ENCODE peak calls at places on chromosomes 7 and 10, in ten cellular contexts. L is CD4-positive, CD25-positive, alpha-beta regulatory T cell; S is small intestine; E is A549; H is adrenal gland; G is suprapubic skin; O is CD8-positive, alpha-beta T cell; F is CD8-positive, alpha-beta memory T cell; J is sigmoid colon; T is brain microvascular endothelial cell. R is an unnamed sample.

GRCh38 chr10:68598978-68599753 is 39.0 kb downstream of the TET1 start:
- DNase-seq in L (no peak), S (no peak), E (no peak), H (peak), G (no peak), O (no peak), F (no peak), J (peak), T (no peak), R (no peak)

GRCh38 chr10:43114031-43114742 is 24.1 kb upstream of the CSGALNACT2 start:
- DNase-seq in L (no peak), S (no peak), E (no peak), H (no peak), G (no peak), O (no peak), F (no peak), J (no peak), T (no peak), R (no peak)

GRCh38 chr10:101405006-101405405 is 51.0 kb downstream of the BTRC start:
- DNase-seq in L (no peak), S (no peak), E (no peak), H (no peak), G (no peak), O (no peak), F (no peak), J (no peak), T (no peak), R (no peak)

GRCh38 chr10:5816170-5816569 is 2.9 kb upstream of the GDI2 start:
- DNase-seq in L (no peak), S (no peak), E (no peak), H (no peak), G (no peak), O (no peak), F (no peak), J (no peak), T (no peak), R (no peak)

GRCh38 chr10:129945941-129946760 is 17.9 kb downstream of the EBF3 start:
- DNase-seq in L (no peak), S (no peak), E (no peak), H (no peak), G (peak), O (no peak), F (no peak), J (peak), T (no peak), R (no peak)

GRCh38 chr10:42959833-42960232 is 117.0 kb upstream of the RET start:
- DNase-seq in L (no peak), S (no peak), E (no peak), H (peak), G (peak), O (no peak), F (no peak), J (peak), T (no peak), R (no peak)

GRCh38 chr7:152081088-152081487 is 55.6 kb downstream of the GALNT11 start:
- DNase-seq in L (no peak), S (peak), E (no peak), H (no peak), G (no peak), O (no peak), F (no peak), J (no peak), T (no peak), R (no peak)

GRCh38 chr10:84317174-84317573 is 11.2 kb upstream of the CCSER2 start:
- DNase-seq in L (no peak), S (no peak), E (no peak), H (no peak), G (no peak), O (no peak), F (no peak), J (no peak), T (no peak), R (no peak)

GRCh38 chr10:130777507-130778165 is 533.9 kb downstream of the TCERG1L start:
- DNase-seq in L (no peak), S (no peak), E (no peak), H (no peak), G (peak), O (no peak), F (no peak), J (peak), T (no peak), R (no peak)

GRCh38 chr7:5652118-5652517 is 129.3 kb downstream of the RNF216 start:
- DNase-seq in L (no peak), S (no peak), E (no peak), H (no peak), G (no peak), O (no peak), F (no peak), J (no peak), T (no peak), R (no peak)

GRCh38 chr7:130899071-130899451 is 165.1 kb upstream of the KLF14 start:
- DNase-seq in L (no peak), S (peak), E (no peak), H (no peak), G (no peak), O (no peak), F (no peak), J (no peak), T (no peak), R (no peak)
- H3K27ac ChIP-seq in L (peak), S (peak), E (peak), H (peak), G (peak), O (no peak), F (no peak), J (peak), T (peak), R (no peak)

GRCh38 chr7:29078286-29078685 is 68.1 kb downstream of the CPVL start:
- DNase-seq in L (no peak), S (no peak), E (no peak), H (no peak), G (no peak), O (no peak), F (no peak), J (no peak), T (no peak), R (no peak)
- H3K4me3 ChIP-seq in L (no peak), S (no peak), E (no peak), H (no peak), G (no peak), O (no peak), F (no peak), J (no peak), T (no peak), R (no peak)

GRCh38 chr7:2499181-2499580 is 20.4 kb upstream of the LFNG start:
- DNase-seq in L (no peak), S (no peak), E (no peak), H (no peak), G (no peak), O (no peak), F (no peak), J (no peak), T (no peak), R (no peak)

GRCh38 chr7:2499719-2500430 is 19.7 kb upstream of the LFNG start:
- DNase-seq in L (no peak), S (no peak), E (no peak), H (no peak), G (no peak), O (no peak), F (no peak), J (no peak), T (no peak), R (no peak)

GRCh38 chr7:2497065-2497464 is 20.9 kb upstream of the GRIFIN start:
- DNase-seq in L (no peak), S (no peak), E (no peak), H (no peak), G (no peak), O (no peak), F (no peak), J (no peak), T (no peak), R (no peak)

GRCh38 chr7:2497500-2498336 is 21.5 kb upstream of the GRIFIN start:
- DNase-seq in L (no peak), S (no peak), E (no peak), H (no peak), G (no peak), O (no peak), F (no peak), J (no peak), T (no peak), R (no peak)

GRCh38 chr7:2498708-2499107 is 20.9 kb upstream of the LFNG start:
- DNase-seq in L (no peak), S (no peak), E (no peak), H (no peak), G (no peak), O (no peak), F (no peak), J (no peak), T (no peak), R (no peak)
- H3K27ac ChIP-seq in L (no peak), S (no peak), E (no peak), H (no peak), G (no peak), O (no peak), F (no peak), J (no peak), T (no peak), R (no peak)

GRCh38 chr7:28083159-28083997 is 97.2 kb downstream of the JAZF1 start:
- DNase-seq in L (no peak), S (no peak), E (no peak), H (peak), G (no peak), O (no peak), F (no peak), J (peak), T (peak), R (no peak)

GRCh38 chr7:28078036-28078901 is 102.3 kb downstream of the JAZF1 start:
- DNase-seq in L (peak), S (peak), E (peak), H (peak), G (no peak), O (peak), F (peak), J (no peak), T (peak), R (no peak)

GRCh38 chr7:28083998-28084985 is 96.3 kb downstream of the JAZF1 start:
- DNase-seq in L (no peak), S (no peak), E (no peak), H (no peak), G (no peak), O (no peak), F (no peak), J (no peak), T (no peak), R (no peak)

GRCh38 chr7:28081016-28081415 is 99.6 kb downstream of the JAZF1 start:
- DNase-seq in L (no peak), S (no peak), E (no peak), H (peak), G (no peak), O (no peak), F (no peak), J (no peak), T (peak), R (no peak)

DNA sequence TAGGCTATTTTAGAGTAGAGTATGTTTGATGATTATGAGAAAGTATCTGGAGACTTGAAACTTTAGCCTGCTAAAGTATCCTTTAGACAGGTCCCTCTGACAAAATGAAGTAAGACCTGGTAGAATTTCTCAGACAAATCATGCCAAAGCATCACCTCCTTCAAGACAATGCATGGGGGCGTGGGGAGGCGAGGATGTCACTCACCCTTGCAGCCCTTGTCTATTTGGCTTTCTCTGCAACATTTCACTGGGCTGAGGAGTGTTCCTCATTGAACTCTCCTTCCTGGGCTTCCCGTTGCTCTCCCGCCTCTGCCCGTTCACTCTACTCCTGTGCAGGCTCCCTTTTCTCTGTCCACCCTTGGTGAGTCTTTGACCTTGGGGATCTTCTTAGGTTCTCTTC is 98.5 kb downstream of the JAZF1 start:
- DNase-seq in L (no peak), S (no peak), E (no peak), H (no peak), G (no peak), O (no peak), F (no peak), J (no peak), T (no peak), R (no peak)
- H3K4me3 ChIP-seq in L (no peak), S (no peak), E (no peak), H (no peak), G (no peak), O (no peak), F (no peak), J (no peak), T (no peak), R (no peak)